ENCODE peak calls at places on chromosomes 6 and 20, in ten cellular contexts. S is cardiac muscle cell, A is endothelial cell, U is PC-3, Z is GM06990, Y is hepatocyte, D is HFFc6, E is pancreas, W is keratinocyte, R is gastrocnemius medialis. K is an unnamed sample.

GRCh38 chr6:42448906-42449659 is 2.6 kb downstream of the TRERF1 start:
- DNase-seq in S (no peak), E (no peak), Y (no peak), Z (no peak), D (no peak), W (no peak), U (peak; percentile 74), A (no peak), R (no peak), K (no peak)

GRCh38 chr6:169556758-169557505 is 144.9 kb downstream of the WDR27 start:
- DNase-seq in S (no peak), A (no peak), Z (peak; percentile 67), E (no peak), Y (no peak), D (no peak), W (no peak), U (no peak), R (no peak), K (no peak)

GRCh38 chr6:32133786-32134185 is 3.7 kb upstream of the FKBPL start:
- DNase-seq in Z (no peak), R (no peak), D (peak; percentile 48), W (no peak), E (no peak), U (no peak), A (no peak), S (no peak), Y (no peak), K (no peak)

GRCh38 chr20:17895641-17896246 is 72.8 kb downstream of the SNX5 start:
- DNase-seq in R (no peak), S (no peak), Z (peak; percentile 64), D (peak; percentile 47), E (no peak), U (no peak), A (no peak), W (no peak), Y (no peak), K (no peak)

GRCh38 chr6:40744835-40745234 is 157.7 kb upstream of the LRFN2 start:
- DNase-seq in S (no peak), A (no peak), Y (no peak), Z (no peak), R (no peak), W (no peak), E (no peak), D (no peak), U (no peak), K (no peak)

GRCh38 chr6:95846652-95847051 is 169.1 kb upstream of the FUT9 start:
- DNase-seq in Z (no peak), W (no peak), R (no peak), E (no peak), A (no peak), D (no peak), S (no peak), Y (no peak), U (no peak), K (no peak)

GRCh38 chr6:14665827-14666724 is 548.5 kb downstream of the CD83 start:
- DNase-seq in R (no peak), D (peak; percentile 92), E (no peak), Z (peak; percentile 46), S (peak; percentile 42), A (no peak), W (peak; percentile 87), Y (peak; percentile 32), U (peak; percentile 91), K (no peak)

GRCh38 chr20:58579819-58580492 is 64.8 kb upstream of the APCDD1L start:
- DNase-seq in R (no peak), D (no peak), Z (no peak), A (no peak), Y (no peak), E (no peak), U (no peak), W (no peak), S (no peak), K (no peak)

GRCh38 chr20:32457476-32457986 is 99.4 kb downstream of the ASXL1 start:
- DNase-seq in D (peak; percentile 58), U (peak; percentile 68), E (peak; percentile 91), Z (no peak), W (no peak), R (no peak), S (peak; percentile 95), A (peak; percentile 73), Y (peak; percentile 93), K (peak; percentile 93)

GRCh38 chr20:53767206-53767924 is 173.7 kb upstream of the ZNF217 start:
- DNase-seq in Y (peak; percentile 16), D (no peak), Z (no peak), U (no peak), R (no peak), E (no peak), S (no peak), A (no peak), W (no peak), K (no peak)

GRCh38 chr20:63972312-63973159 is 2.8 kb upstream of the ZNF512B start:
- DNase-seq in R (no peak), A (no peak), Y (no peak), D (no peak), U (no peak), Z (peak; percentile 3), W (no peak), S (no peak), E (peak; percentile 38), K (no peak)

GRCh38 chr6:147088861-147089260 is 115.4 kb upstream of the STXBP5 start:
- DNase-seq in E (no peak), W (no peak), A (no peak), Y (no peak), Z (no peak), U (no peak), R (no peak), D (no peak), S (no peak), K (no peak)

GRCh38 chr6:157269261-157269794 is 54.0 kb downstream of the TMEM242 start:
- DNase-seq in A (peak; percentile 36), U (no peak), Z (no peak), Y (peak; percentile 38), S (no peak), E (no peak), R (no peak), W (no peak), D (no peak), K (no peak)

GRCh38 chr6:143496974-143497373 is 14.5 kb downstream of the FUCA2 start:
- DNase-seq in Y (no peak), S (no peak), D (no peak), E (no peak), U (no peak), R (no peak), Z (no peak), W (no peak), A (no peak), K (no peak)

GRCh38 chr6:143501851-143502250 is 9.7 kb downstream of the FUCA2 start:
- DNase-seq in E (no peak), D (no peak), R (no peak), Z (no peak), S (no peak), U (no peak), Y (no peak), A (no peak), W (no peak), K (no peak)

GRCh38 chr6:143504369-143504768 is 7.2 kb downstream of the FUCA2 start:
- DNase-seq in Z (no peak), E (no peak), R (no peak), D (no peak), U (no peak), W (no peak), Y (no peak), S (no peak), A (no peak), K (no peak)

DNA sequence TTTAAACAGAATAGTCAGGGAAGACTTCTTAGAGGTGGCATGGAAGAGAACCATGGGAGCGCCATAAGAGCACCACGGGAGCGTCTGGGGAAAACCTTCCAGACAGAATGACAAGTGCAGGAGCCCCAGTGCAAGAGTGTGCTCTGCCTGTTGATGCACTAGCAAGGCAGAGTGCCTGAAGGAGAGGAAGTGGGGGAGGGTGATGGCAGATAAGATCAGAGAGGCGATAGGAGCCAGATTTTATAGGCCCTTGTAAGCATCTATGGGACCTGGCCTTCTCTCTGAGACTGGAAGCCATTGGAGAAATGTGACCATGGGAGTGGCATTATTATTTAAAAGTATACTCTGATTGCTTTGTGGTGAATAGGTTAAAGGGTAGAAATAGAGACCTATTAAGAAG is 13.1 kb downstream of the FUCA2 start:
- DNase-seq in Z (no peak), U (no peak), W (no peak), A (no peak), S (no peak), D (no peak), E (no peak), Y (no peak), R (no peak), K (no peak)
- TF ChIP-seq CTCF in Z (no peak), U (no peak), W (no peak), A (no peak), S (no peak), D (no peak), E (no peak), Y (no peak), R (no peak), K (no peak)

GRCh38 chr6:122187186-122187585 is 212.3 kb upstream of the HSF2 start:
- DNase-seq in W (no peak), R (no peak), Z (no peak), Y (no peak), U (no peak), A (no peak), D (no peak), E (no peak), S (no peak), K (no peak)

GRCh38 chr6:122180132-122180531 is 219.3 kb upstream of the HSF2 start:
- DNase-seq in Y (peak; percentile 26), D (no peak), Z (no peak), U (no peak), E (no peak), W (no peak), S (no peak), R (no peak), A (no peak), K (no peak)

GRCh38 chr6:122178988-122179387 is 220.5 kb upstream of the HSF2 start:
- DNase-seq in A (no peak), D (no peak), U (no peak), Z (no peak), S (no peak), Y (no peak), W (no peak), R (no peak), E (no peak), K (no peak)

GRCh38 chr6:122184260-122184934 is 215.1 kb upstream of the HSF2 start:
- DNase-seq in A (no peak), W (no peak), S (peak; percentile 23), Z (no peak), E (no peak), R (no peak), U (peak; percentile 19), D (peak; percentile 32), Y (peak; percentile 41), K (no peak)
- TF ChIP-seq CTCF in A (no peak), W (peak; percentile 20), S (peak; percentile 35), Z (no peak), E (no peak), R (peak; percentile 14), U (peak; percentile 48), D (peak; percentile 74), Y (peak; percentile 62), K (peak; percentile 70)

GRCh38 chr6:117829594-117830319 is 77.3 kb upstream of the SLC35F1 start:
- DNase-seq in D (peak; percentile 35), A (peak; percentile 65), S (peak; percentile 62), W (no peak), R (no peak), U (peak; percentile 47), Y (peak; percentile 65), Z (peak; percentile 6), E (peak; percentile 10), K (no peak)
- TF ChIP-seq CTCF in D (peak; percentile 71), A (peak; percentile 57), S (peak; percentile 32), W (peak; percentile 63), R (no peak), U (peak; percentile 62), Y (peak; percentile 54), Z (peak; percentile 57), E (no peak), K (peak; percentile 79)

GRCh38 chr6:130457605-130458004 is 91.8 kb downstream of the TMEM200A start:
- DNase-seq in Z (no peak), S (no peak), A (no peak), D (peak; percentile 22), Y (no peak), R (no peak), W (no peak), E (no peak), U (no peak), K (no peak)
- TF ChIP-seq CTCF in Z (no peak), S (no peak), A (no peak), D (peak; percentile 49), Y (no peak), R (no peak), W (peak; percentile 37), E (no peak), U (no peak), K (no peak)

K was measured in type B pancreatic cell.